ENCODE peak calls at places on chromosomes 2 and 18, in four cellular contexts. F is thoracic aorta, S is osteocyte, J is transverse colon. X is an unnamed sample.

GRCh38 chr2:159177957-159178356 is 108.5 kb downstream of the WDSUB1 start:
- DNase-seq in F (no peak), J (no peak), S (no peak), X (no peak)

GRCh38 chr2:55862269-55862668 is 61.3 kb downstream of the EFEMP1 start:
- DNase-seq in F (peak; percentile 25), S (no peak), J (no peak), X (no peak)

GRCh38 chr2:184261331-184261730 is 337.0 kb upstream of the ZNF804A start:
- DNase-seq in S (no peak), J (no peak), F (no peak), X (no peak)

GRCh38 chr2:235486729-235487128 is 7.1 kb upstream of the AGAP1 start:
- DNase-seq in F (no peak), S (no peak), J (no peak), X (no peak)

GRCh38 chr2:193518061-193518817 is 1323.5 kb upstream of the TMEFF2 start:
- DNase-seq in J (no peak), S (no peak), F (no peak), X (no peak)

GRCh38 chr18:70139138-70139537 is 66.3 kb downstream of the RTTN start:
- DNase-seq in F (no peak), S (no peak), J (no peak), X (no peak)

GRCh38 chr2:39521876-39522517 is 84.9 kb upstream of the MAP4K3 start:
- DNase-seq in J (no peak), S (no peak), F (no peak), X (no peak)

GRCh38 chr18:69564602-69565001 is 163.9 kb downstream of the DOK6 start:
- DNase-seq in F (no peak), S (no peak), J (no peak), X (no peak)

GRCh38 chr18:25306671-25307070 is 45.3 kb downstream of the ZNF521 start:
- DNase-seq in J (no peak), S (no peak), F (no peak), X (no peak)

GRCh38 chr18:25313274-25313673 is 38.7 kb downstream of the ZNF521 start:
- DNase-seq in J (no peak), F (no peak), S (no peak), X (no peak)

GRCh38 chr18:25314824-25315223 is 37.1 kb downstream of the ZNF521 start:
- DNase-seq in J (no peak), S (no peak), F (no peak), X (no peak)

GRCh38 chr18:25305584-25305983 is 46.4 kb downstream of the ZNF521 start:
- DNase-seq in J (no peak), S (no peak), F (no peak), X (no peak)

DNA sequence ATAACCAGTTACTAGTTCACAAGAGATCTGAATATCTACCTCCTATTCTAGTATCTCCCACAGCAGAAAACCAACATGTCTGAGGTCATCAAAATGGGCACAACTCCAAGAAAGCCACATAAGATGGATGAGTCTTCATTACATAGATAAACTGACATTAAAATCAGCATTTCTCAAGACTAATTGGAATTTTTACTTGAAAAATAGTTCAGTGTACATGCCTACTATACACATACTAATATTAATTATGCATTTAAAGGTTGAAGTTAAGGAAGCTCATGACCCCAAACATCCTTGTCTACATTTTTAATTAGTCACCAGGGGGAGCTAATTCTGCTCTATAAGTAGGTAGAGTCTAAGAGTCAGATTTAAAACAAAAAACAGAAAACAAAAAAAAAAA is 41.9 kb downstream of the ZNF521 start:
- DNase-seq in S (no peak), J (no peak), F (no peak), X (no peak)
- TF ChIP-seq CTCF in S (peak; percentile 22), J (no peak), F (no peak), X (peak; percentile 33)

GRCh38 chr18:65725421-65726050 is 25.3 kb upstream of the CDH7 start:
- DNase-seq in J (peak; percentile 33), S (no peak), F (no peak), X (no peak)
- TF ChIP-seq CTCF in J (peak; percentile 37), S (peak; percentile 19), F (no peak), X (peak; percentile 71)

GRCh38 chr18:66150650-66151049 is 399.8 kb downstream of the CDH7 start:
- DNase-seq in S (no peak), J (no peak), F (no peak), X (no peak)
- TF ChIP-seq CTCF in S (no peak), J (no peak), F (no peak), X (no peak)

GRCh38 chr2:67840460-67841068 is 222.2 kb downstream of the C1D start:
- DNase-seq in S (peak; percentile 87), F (no peak), J (peak; percentile 59), X (peak; percentile 74)
- TF ChIP-seq CTCF in S (peak; percentile 93), F (peak; percentile 76), J (peak; percentile 64), X (peak; percentile 86)

GRCh38 chr2:114025030-114025429 is 135.1 kb downstream of the ACTR3 start:
- DNase-seq in F (no peak), S (no peak), J (no peak), X (no peak)
- TF ChIP-seq CTCF in F (no peak), S (no peak), J (no peak), X (no peak)

GRCh38 chr2:167964650-167965404 is 282.6 kb downstream of the STK39 start:
- DNase-seq in S (no peak), J (no peak), F (no peak), X (no peak)
- TF ChIP-seq CTCF in S (peak; percentile 61), J (peak; percentile 4), F (no peak), X (peak; percentile 56)

GRCh38 chr2:54052825-54053718 is 62.3 kb upstream of the ACYP2 start:
- DNase-seq in J (no peak), S (no peak), F (no peak), X (no peak)
- TF ChIP-seq CTCF in J (peak; percentile 6), S (no peak), F (no peak), X (no peak)

GRCh38 chr2:46051103-46051502 is 246.1 kb upstream of the EPAS1 start:
- DNase-seq in J (no peak), F (no peak), S (no peak), X (no peak)

GRCh38 chr2:46058140-46058539 is 239.1 kb upstream of the EPAS1 start:
- DNase-seq in S (no peak), F (no peak), J (no peak), X (no peak)

GRCh38 chr2:46053502-46054094 is 243.6 kb upstream of the EPAS1 start:
- DNase-seq in S (no peak), J (no peak), F (no peak), X (no peak)

DNA sequence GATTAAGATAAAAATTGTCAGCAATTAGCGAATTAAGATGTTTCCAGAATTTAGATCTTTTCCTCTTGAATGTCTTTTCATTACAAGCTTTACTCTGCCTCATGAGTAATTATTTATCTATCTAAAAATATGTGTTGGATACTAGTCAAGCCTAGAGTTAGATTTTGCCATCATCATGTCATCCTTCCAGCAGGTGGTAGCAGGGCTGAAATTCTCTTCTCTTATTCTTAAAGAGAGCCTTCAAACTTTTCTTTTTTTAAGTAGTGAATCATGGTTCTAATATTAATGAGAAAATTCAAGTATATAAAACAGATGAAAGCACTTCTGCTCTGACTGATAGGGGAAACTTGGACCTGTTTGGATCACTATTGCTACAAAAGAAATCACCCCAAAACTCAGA is 240.7 kb upstream of the EPAS1 start:
- DNase-seq in J (no peak), F (no peak), S (no peak), X (no peak)
- TF ChIP-seq CTCF in J (no peak), F (no peak), S (no peak), X (no peak)

X was measured in type B pancreatic cell.